ENCODE peak calls at places on chromosomes 3 and 15, in six cellular contexts. One of them, this sample, is unnamed.

GRCh38 chr3:109569121-109569520 is 231.8 kb upstream of the DPPA4 start:
- DNase-seq in breast epithelium: no peak
- DNase-seq in Peyer's patch: no peak
- DNase-seq in GM23248: no peak
- DNase-seq in body of pancreas: no peak
- DNase-seq in heart left ventricle: no peak
- DNase-seq in this sample: no peak

GRCh38 chr3:52396907-52397591 is 47.9 kb downstream of the SEMA3G start:
- DNase-seq in GM23248: no peak
- DNase-seq in body of pancreas: no peak
- DNase-seq in heart left ventricle: no peak
- DNase-seq in Peyer's patch: no peak
- DNase-seq in breast epithelium: no peak
- DNase-seq in this sample: no peak

GRCh38 chr3:187274977-187275338 is 16.6 kb downstream of the MASP1 start:
- DNase-seq in GM23248: no peak
- DNase-seq in heart left ventricle: no peak
- DNase-seq in breast epithelium: peak
- DNase-seq in Peyer's patch: no peak
- DNase-seq in body of pancreas: no peak
- DNase-seq in this sample: no peak

GRCh38 chr15:51494411-51495314 is 127.9 kb downstream of the DMXL2 start:
- DNase-seq in heart left ventricle: no peak
- DNase-seq in breast epithelium: no peak
- DNase-seq in body of pancreas: no peak
- DNase-seq in GM23248: peak
- DNase-seq in Peyer's patch: no peak
- DNase-seq in this sample: no peak

GRCh38 chr15:58565620-58566019 is 133.8 kb downstream of the LIPC start:
- DNase-seq in GM23248: no peak
- DNase-seq in body of pancreas: no peak
- DNase-seq in Peyer's patch: no peak
- DNase-seq in breast epithelium: no peak
- DNase-seq in heart left ventricle: no peak
- DNase-seq in this sample: no peak

GRCh38 chr3:139329364-139329850 is 14.4 kb upstream of the MRPS22 start:
- DNase-seq in GM23248: peak
- DNase-seq in heart left ventricle: peak
- DNase-seq in Peyer's patch: peak
- DNase-seq in breast epithelium: peak
- DNase-seq in body of pancreas: peak
- DNase-seq in this sample: peak

GRCh38 chr3:136671921-136672320 is 80.3 kb downstream of the STAG1 start:
- DNase-seq in GM23248: peak
- DNase-seq in breast epithelium: no peak
- DNase-seq in Peyer's patch: no peak
- DNase-seq in body of pancreas: no peak
- DNase-seq in heart left ventricle: no peak
- DNase-seq in this sample: no peak

GRCh38 chr3:52028572-52028971 is 27.8 kb downstream of the DUSP7 start:
- DNase-seq in GM23248: peak
- DNase-seq in breast epithelium: no peak
- DNase-seq in Peyer's patch: no peak
- DNase-seq in heart left ventricle: peak
- DNase-seq in body of pancreas: no peak
- DNase-seq in this sample: no peak

GRCh38 chr3:65995030-65995429 is 43.7 kb downstream of the MAGI1 start:
- DNase-seq in GM23248: peak
- DNase-seq in breast epithelium: no peak
- DNase-seq in Peyer's patch: no peak
- DNase-seq in body of pancreas: no peak
- DNase-seq in heart left ventricle: no peak
- DNase-seq in this sample: no peak

GRCh38 chr15:78979456-78980320 is 34.8 kb upstream of the CTSH start:
- DNase-seq in GM23248: peak
- DNase-seq in body of pancreas: peak
- DNase-seq in heart left ventricle: peak
- DNase-seq in breast epithelium: peak
- DNase-seq in Peyer's patch: peak
- DNase-seq in this sample: peak

GRCh38 chr3:135382621-135383020 is 582.9 kb upstream of the PPP2R3A start:
- DNase-seq in Peyer's patch: no peak
- DNase-seq in GM23248: no peak
- DNase-seq in body of pancreas: no peak
- DNase-seq in breast epithelium: no peak
- DNase-seq in heart left ventricle: no peak
- DNase-seq in this sample: no peak

GRCh38 chr3:136682740-136683312 is 69.4 kb downstream of the STAG1 start:
- DNase-seq in GM23248: no peak
- DNase-seq in body of pancreas: no peak
- DNase-seq in breast epithelium: no peak
- DNase-seq in Peyer's patch: no peak
- DNase-seq in heart left ventricle: no peak
- DNase-seq in this sample: no peak

GRCh38 chr3:140552403-140552802 is 125.5 kb upstream of the TRIM42 start:
- DNase-seq in GM23248: no peak
- DNase-seq in body of pancreas: no peak
- DNase-seq in breast epithelium: no peak
- DNase-seq in heart left ventricle: no peak
- DNase-seq in Peyer's patch: no peak
- DNase-seq in this sample: no peak

GRCh38 chr3:32884532-32885031 is 66.8 kb downstream of the TRIM71 start:
- DNase-seq in body of pancreas: no peak
- DNase-seq in Peyer's patch: no peak
- DNase-seq in GM23248: no peak
- DNase-seq in heart left ventricle: no peak
- DNase-seq in breast epithelium: no peak
- DNase-seq in this sample: no peak

GRCh38 chr15:38010390-38010789 is 76.0 kb downstream of the TMCO5A start:
- DNase-seq in breast epithelium: no peak
- DNase-seq in GM23248: no peak
- DNase-seq in body of pancreas: no peak
- DNase-seq in heart left ventricle: no peak
- DNase-seq in Peyer's patch: no peak
- DNase-seq in this sample: no peak

GRCh38 chr3:11820540-11821041 is 26.1 kb downstream of the TAMM41 start:
- DNase-seq in heart left ventricle: no peak
- DNase-seq in GM23248: peak
- DNase-seq in breast epithelium: no peak
- DNase-seq in Peyer's patch: no peak
- DNase-seq in body of pancreas: no peak
- DNase-seq in this sample: no peak

GRCh38 chr3:18425641-18426403 is 683 bp upstream of the SATB1 start:
- DNase-seq in GM23248: peak
- DNase-seq in Peyer's patch: peak
- DNase-seq in body of pancreas: peak
- DNase-seq in breast epithelium: no peak
- DNase-seq in heart left ventricle: peak
- DNase-seq in this sample: peak

GRCh38 chr3:52109556-52110380 is 44.5 kb downstream of the POC1A start:
- DNase-seq in body of pancreas: peak
- DNase-seq in heart left ventricle: no peak
- DNase-seq in GM23248: no peak
- DNase-seq in Peyer's patch: no peak
- DNase-seq in breast epithelium: no peak
- DNase-seq in this sample: no peak

GRCh38 chr3:67083277-67083676 is 85.2 kb downstream of the KBTBD8 start:
- DNase-seq in GM23248: peak
- DNase-seq in body of pancreas: no peak
- DNase-seq in heart left ventricle: no peak
- DNase-seq in Peyer's patch: peak
- DNase-seq in breast epithelium: no peak
- DNase-seq in this sample: no peak

GRCh38 chr3:9779721-9780450 is 10.1 kb upstream of the CAMK1 start:
- DNase-seq in body of pancreas: no peak
- DNase-seq in heart left ventricle: no peak
- DNase-seq in GM23248: no peak
- DNase-seq in Peyer's patch: peak
- DNase-seq in breast epithelium: no peak
- DNase-seq in this sample: no peak

GRCh38 chr15:95910643-95911212 is 419.8 kb upstream of the NR2F2 start:
- DNase-seq in body of pancreas: no peak
- DNase-seq in Peyer's patch: no peak
- DNase-seq in heart left ventricle: no peak
- DNase-seq in GM23248: no peak
- DNase-seq in breast epithelium: no peak
- DNase-seq in this sample: no peak

GRCh38 chr3:147361671-147362420 is 44.5 kb downstream of the ZIC4 start:
- DNase-seq in body of pancreas: peak
- DNase-seq in breast epithelium: no peak
- DNase-seq in Peyer's patch: no peak
- DNase-seq in heart left ventricle: no peak
- DNase-seq in GM23248: peak
- DNase-seq in this sample: peak

GRCh38 chr3:115071611-115072010 is 75.5 kb downstream of the ZBTB20 start:
- DNase-seq in body of pancreas: no peak
- DNase-seq in breast epithelium: no peak
- DNase-seq in Peyer's patch: no peak
- DNase-seq in GM23248: peak
- DNase-seq in heart left ventricle: no peak
- DNase-seq in this sample: no peak

GRCh38 chr3:57065588-57065987 is 5.1 kb downstream of the SPATA12 start:
- DNase-seq in Peyer's patch: no peak
- DNase-seq in body of pancreas: no peak
- DNase-seq in heart left ventricle: no peak
- DNase-seq in breast epithelium: no peak
- DNase-seq in GM23248: peak
- DNase-seq in this sample: no peak

GRCh38 chr15:80699981-80700380 is 4.9 kb downstream of the ABHD17C start:
- DNase-seq in heart left ventricle: no peak
- DNase-seq in GM23248: peak
- DNase-seq in Peyer's patch: no peak
- DNase-seq in breast epithelium: no peak
- DNase-seq in body of pancreas: no peak
- DNase-seq in this sample: no peak

GRCh38 chr3:151175952-151176351 is 27.1 kb downstream of the GPR171 start:
- DNase-seq in body of pancreas: no peak
- DNase-seq in GM23248: no peak
- DNase-seq in heart left ventricle: no peak
- DNase-seq in Peyer's patch: no peak
- DNase-seq in breast epithelium: no peak
- DNase-seq in this sample: no peak

GRCh38 chr15:82854554-82854953 is 45.1 kb downstream of the WHAMM start:
- DNase-seq in body of pancreas: no peak
- DNase-seq in heart left ventricle: no peak
- DNase-seq in GM23248: no peak
- DNase-seq in breast epithelium: peak
- DNase-seq in Peyer's patch: no peak
- DNase-seq in this sample: no peak

GRCh38 chr3:25423780-25424179 is 4.3 kb upstream of the RARB start:
- DNase-seq in Peyer's patch: no peak
- DNase-seq in GM23248: peak
- DNase-seq in breast epithelium: no peak
- DNase-seq in heart left ventricle: no peak
- DNase-seq in body of pancreas: no peak
- DNase-seq in this sample: no peak

GRCh38 chr3:61830111-61830400 is 268.7 kb downstream of the PTPRG start:
- DNase-seq in body of pancreas: no peak
- DNase-seq in breast epithelium: no peak
- DNase-seq in heart left ventricle: no peak
- DNase-seq in Peyer's patch: no peak
- DNase-seq in GM23248: peak
- DNase-seq in this sample: no peak

GRCh38 chr3:182294256-182294655 is 499.0 kb upstream of the ATP11B start:
- DNase-seq in breast epithelium: no peak
- DNase-seq in GM23248: no peak
- DNase-seq in body of pancreas: no peak
- DNase-seq in heart left ventricle: no peak
- DNase-seq in Peyer's patch: no peak
- DNase-seq in this sample: no peak

GRCh38 chr3:126259411-126260391 is 79.3 kb upstream of the ALDH1L1 start:
- DNase-seq in body of pancreas: peak
- DNase-seq in Peyer's patch: no peak
- DNase-seq in GM23248: peak
- DNase-seq in heart left ventricle: peak
- DNase-seq in breast epithelium: no peak
- DNase-seq in this sample: peak

GRCh38 chr3:43765417-43766030 is 74.8 kb downstream of the ABHD5 start:
- DNase-seq in body of pancreas: no peak
- DNase-seq in GM23248: peak
- DNase-seq in heart left ventricle: no peak
- DNase-seq in Peyer's patch: no peak
- DNase-seq in breast epithelium: no peak
- DNase-seq in this sample: no peak

GRCh38 chr3:155995525-155996370 is 124.6 kb upstream of the KCNAB1 start:
- DNase-seq in GM23248: peak
- DNase-seq in body of pancreas: no peak
- DNase-seq in Peyer's patch: no peak
- DNase-seq in heart left ventricle: no peak
- DNase-seq in breast epithelium: no peak
- DNase-seq in this sample: no peak

DNA sequence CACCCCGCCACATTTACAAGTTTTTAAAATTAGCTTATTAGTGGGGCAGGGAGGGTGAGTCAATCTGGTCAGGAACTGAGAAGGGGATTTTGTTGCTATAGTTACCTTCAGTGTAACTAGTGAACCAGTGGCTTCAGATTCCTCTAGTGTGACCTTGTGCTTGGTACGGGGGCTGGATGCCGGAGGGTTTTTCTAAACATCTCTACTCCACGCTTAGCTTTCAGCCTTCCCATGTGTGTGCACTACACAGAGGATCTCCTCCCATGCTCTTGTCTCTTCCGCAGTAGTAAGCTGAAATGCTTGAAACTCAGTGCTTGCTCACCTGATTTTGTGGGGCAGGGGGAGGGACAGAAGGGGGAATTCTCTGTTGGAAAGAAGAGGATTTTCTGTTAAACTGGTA is 67.9 kb upstream of the AKAP13 start:
- DNase-seq in breast epithelium: no peak
- DNase-seq in GM23248: peak
- DNase-seq in heart left ventricle: no peak
- DNase-seq in Peyer's patch: no peak
- DNase-seq in body of pancreas: no peak
- DNase-seq in this sample: no peak
- H3K27ac ChIP-seq in breast epithelium: no peak
- H3K27ac ChIP-seq in GM23248: no peak
- H3K27ac ChIP-seq in heart left ventricle: no peak
- H3K27ac ChIP-seq in Peyer's patch: no peak
- H3K27ac ChIP-seq in body of pancreas: no peak
- H3K27ac ChIP-seq in this sample: no peak

GRCh38 chr15:101242160-101242998 is 9.5 kb downstream of the CHSY1 start:
- DNase-seq in body of pancreas: no peak
- DNase-seq in Peyer's patch: peak
- DNase-seq in GM23248: peak
- DNase-seq in breast epithelium: no peak
- DNase-seq in heart left ventricle: peak
- DNase-seq in this sample: no peak
- H3K4me3 ChIP-seq in body of pancreas: no peak
- H3K4me3 ChIP-seq in Peyer's patch: no peak
- H3K4me3 ChIP-seq in GM23248: no peak
- H3K4me3 ChIP-seq in breast epithelium: no peak
- H3K4me3 ChIP-seq in heart left ventricle: no peak
- H3K4me3 ChIP-seq in this sample: no peak

GRCh38 chr15:77144028-77144427 is 73.1 kb upstream of the TSPAN3 start:
- DNase-seq in GM23248: peak
- DNase-seq in breast epithelium: no peak
- DNase-seq in heart left ventricle: no peak
- DNase-seq in body of pancreas: no peak
- DNase-seq in Peyer's patch: no peak
- DNase-seq in this sample: no peak
- H3K27ac ChIP-seq in GM23248: peak
- H3K27ac ChIP-seq in breast epithelium: peak
- H3K27ac ChIP-seq in heart left ventricle: peak
- H3K27ac ChIP-seq in body of pancreas: peak
- H3K27ac ChIP-seq in Peyer's patch: peak
- H3K27ac ChIP-seq in this sample: no peak

GRCh38 chr15:22239806-22240180 is 159.5 kb downstream of the OR4M2 start:
- DNase-seq in GM23248: no peak
- DNase-seq in Peyer's patch: no peak
- DNase-seq in body of pancreas: no peak
- DNase-seq in heart left ventricle: no peak
- DNase-seq in breast epithelium: no peak
- DNase-seq in this sample: no peak
- H3K4me3 ChIP-seq in GM23248: no peak
- H3K4me3 ChIP-seq in Peyer's patch: no peak
- H3K4me3 ChIP-seq in body of pancreas: no peak
- H3K4me3 ChIP-seq in heart left ventricle: no peak
- H3K4me3 ChIP-seq in breast epithelium: no peak
- H3K4me3 ChIP-seq in this sample: no peak

This sample was measured in colonic mucosa.